ENCODE peak calls at places on chromosome 6, in five cellular contexts. R is adrenal gland, E is AG04450, K is right lobe of liver, Y is endothelial cell of umbilical vein. M is an unnamed sample.

GRCh38 chr6:166687538-166688259 is 60.6 kb upstream of the RPS6KA2 start:
- DNase-seq in K (no peak), E (no peak), Y (no peak), R (no peak), M (no peak)

GRCh38 chr6:135325624-135326424 is 144.7 kb downstream of the MYB start:
- DNase-seq in E (no peak), K (no peak), Y (no peak), R (no peak), M (no peak)

GRCh38 chr6:42380208-42380979 is 71.3 kb downstream of the TRERF1 start:
- DNase-seq in Y (no peak), K (no peak), R (no peak), E (no peak), M (no peak)

GRCh38 chr6:35168461-35168861 is 27.3 kb upstream of the TCP11 start:
- DNase-seq in R (no peak), E (no peak), K (no peak), Y (no peak), M (no peak)

GRCh38 chr6:139647001-139647400 is 272.6 kb upstream of the CITED2 start:
- DNase-seq in K (no peak), R (no peak), E (no peak), Y (no peak), M (no peak)

GRCh38 chr6:37396571-37397185 is 36.3 kb upstream of the CMTR1 start:
- DNase-seq in E (no peak), Y (no peak), K (no peak), R (no peak), M (peak)

GRCh38 chr6:34546551-34547321 is 9.4 kb downstream of the SPDEF start:
- DNase-seq in K (no peak), E (no peak), R (peak), Y (peak), M (no peak)

GRCh38 chr6:51619042-51619799 is 468.2 kb downstream of the PKHD1 start:
- DNase-seq in R (no peak), K (peak), E (no peak), Y (no peak), M (no peak)

GRCh38 chr6:28597924-28598323 is 72.2 kb downstream of the GPX5 start:
- DNase-seq in R (no peak), K (no peak), Y (no peak), E (no peak), M (peak)

GRCh38 chr6:10395946-10396577 is 18.8 kb downstream of the TFAP2A start:
- DNase-seq in Y (no peak), K (no peak), E (no peak), R (no peak), M (no peak)

GRCh38 chr6:22248513-22249308 is 48.1 kb downstream of the PRL start:
- DNase-seq in K (no peak), Y (peak), R (no peak), E (no peak), M (peak)

GRCh38 chr6:148548065-148548748 is 198.6 kb upstream of the UST start:
- DNase-seq in Y (no peak), R (no peak), K (no peak), E (no peak), M (no peak)

GRCh38 chr6:109079981-109080380 is 14.7 kb downstream of the SESN1 start:
- DNase-seq in R (peak), K (no peak), Y (no peak), E (no peak), M (no peak)

GRCh38 chr6:48817714-48818113 is 645.3 kb downstream of the MMUT start:
- DNase-seq in E (no peak), K (no peak), R (no peak), Y (no peak), M (no peak)

GRCh38 chr6:132369526-132369925 is 31.7 kb downstream of the MOXD1 start:
- DNase-seq in E (peak), Y (no peak), K (no peak), R (peak), M (peak)

GRCh38 chr6:37807656-37808055 is 11.9 kb upstream of the ZFAND3 start:
- DNase-seq in E (no peak), Y (no peak), R (no peak), K (no peak), M (no peak)

GRCh38 chr6:109460161-109460830 is 4.7 kb upstream of the MICAL1 start:
- DNase-seq in Y (no peak), E (no peak), R (no peak), K (no peak), M (no peak)

GRCh38 chr6:3776881-3777507 is 25.5 kb upstream of the PXDC1 start:
- DNase-seq in K (no peak), R (no peak), Y (no peak), E (no peak), M (no peak)
- TF ChIP-seq CTCF in K (peak), R (no peak), Y (no peak), E (peak), M (peak)

GRCh38 chr6:112234596-112234995 is 19.8 kb downstream of the LAMA4 start:
- DNase-seq in K (no peak), R (no peak), E (no peak), Y (no peak), M (no peak)
- H3K27ac ChIP-seq in K (no peak), R (no peak), E (no peak), Y (peak), M (peak)

GRCh38 chr6:5275497-5275896 is 14.2 kb downstream of the FARS2 start:
- DNase-seq in R (no peak), E (no peak), Y (no peak), K (no peak), M (no peak)
- TF ChIP-seq CTCF in R (no peak), E (peak), Y (no peak), K (no peak), M (no peak)

DNA sequence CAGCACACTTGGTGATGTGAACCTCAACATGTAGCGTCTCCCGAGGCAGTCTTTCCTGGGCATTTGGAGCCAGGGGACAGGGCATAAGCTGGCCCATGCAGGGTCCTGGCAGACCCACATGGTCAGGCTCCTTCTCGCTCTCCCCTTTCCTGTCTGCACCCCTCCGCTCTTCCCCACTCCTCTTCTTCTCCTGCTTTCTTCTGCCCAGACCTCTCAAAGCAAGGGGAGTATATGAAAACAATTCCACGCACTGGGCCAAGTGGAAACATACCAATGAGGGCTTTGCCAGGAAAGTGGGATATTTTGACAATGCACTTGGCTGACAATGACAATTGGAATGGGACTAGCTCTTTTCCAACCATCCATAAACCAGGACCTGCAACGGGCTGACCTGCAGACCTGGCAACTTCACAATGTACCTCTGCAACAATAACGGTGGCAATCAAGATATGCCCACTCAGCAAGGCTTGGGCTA is 58.9 kb upstream of the TRAF3IP2 start:
- DNase-seq in K (no peak), R (no peak), E (no peak), Y (no peak), M (no peak)
- H3K27ac ChIP-seq in K (no peak), R (no peak), E (no peak), Y (no peak), M (no peak)

GRCh38 chr6:147506704-147507114 is 1.8 kb upstream of the SAMD5 start:
- DNase-seq in Y (peak), R (peak), K (peak), E (no peak), M (peak)
- TF ChIP-seq CTCF in Y (peak), R (peak), K (peak), E (peak), M (peak)

GRCh38 chr6:14274552-14275492 is 157.2 kb downstream of the CD83 start:
- DNase-seq in R (no peak), Y (no peak), K (no peak), E (no peak), M (no peak)
- H3K27ac ChIP-seq in R (no peak), Y (no peak), K (no peak), E (no peak), M (no peak)

GRCh38 chr6:47008397-47008763 is 33.8 kb downstream of the ADGRF1 start:
- DNase-seq in E (no peak), K (no peak), R (no peak), Y (no peak), M (no peak)

GRCh38 chr6:47009583-47009982 is 32.5 kb downstream of the ADGRF1 start:
- DNase-seq in Y (no peak), K (no peak), E (no peak), R (no peak), M (no peak)

GRCh38 chr6:47004458-47004857 is 37.7 kb downstream of the ADGRF1 start:
- DNase-seq in R (no peak), Y (no peak), K (no peak), E (no peak), M (no peak)

GRCh38 chr6:47007657-47008396 is 34.3 kb downstream of the ADGRF1 start:
- DNase-seq in E (no peak), K (no peak), Y (no peak), R (no peak), M (no peak)

GRCh38 chr6:47005486-47005885 is 36.6 kb downstream of the ADGRF1 start:
- DNase-seq in E (no peak), Y (no peak), K (no peak), R (no peak), M (no peak)
- TF ChIP-seq CTCF in E (no peak), Y (no peak), K (no peak), R (no peak), M (no peak)

GRCh38 chr6:79670789-79671188 is 39.7 kb downstream of the SH3BGRL2 start:
- DNase-seq in R (no peak), Y (no peak), E (no peak), K (no peak), M (no peak)

GRCh38 chr6:79669766-79670165 is 38.6 kb downstream of the SH3BGRL2 start:
- DNase-seq in R (no peak), K (no peak), E (no peak), Y (no peak), M (no peak)

GRCh38 chr6:79673947-79674346 is 42.8 kb downstream of the SH3BGRL2 start:
- DNase-seq in E (no peak), Y (no peak), R (no peak), K (no peak), M (no peak)

GRCh38 chr6:79671605-79672266 is 40.6 kb downstream of the SH3BGRL2 start:
- DNase-seq in E (no peak), R (peak), K (no peak), Y (peak), M (peak)

GRCh38 chr6:79672631-79673065 is 41.5 kb downstream of the SH3BGRL2 start:
- DNase-seq in Y (peak), K (no peak), E (no peak), R (no peak), M (peak)
- H3K27ac ChIP-seq in Y (peak), K (peak), E (no peak), R (no peak), M (peak)